ENCODE peak calls at places on chromosomes 4 and X, in five cellular contexts. W is nephron progenitor cell, N is EH, R is body of pancreas, F is fibroblast of mammary gland. P is an unnamed sample.

GRCh38 chrX:151153086-151153485 is 23.3 kb upstream of the GPR50 start:
- DNase-seq in W (peak; percentile 39), N (peak; percentile 80), R (no peak), F (peak; percentile 42), P (peak; percentile 27)

GRCh38 chr4:8383451-8384160 is 56.9 kb downstream of the ACOX3 start:
- DNase-seq in W (no peak), N (peak; percentile 39), R (no peak), F (peak; percentile 36), P (no peak)

GRCh38 chr4:122118243-122118642 is 33.9 kb upstream of the BLTP1 start:
- DNase-seq in W (no peak), N (no peak), R (no peak), F (no peak), P (no peak)

GRCh38 chr4:143344774-143345173 is 8.1 kb downstream of the GAB1 start:
- DNase-seq in W (no peak), N (no peak), R (no peak), F (no peak), P (no peak)

GRCh38 chr4:7295917-7296660 is 103.8 kb downstream of the SORCS2 start:
- DNase-seq in W (no peak), N (peak; percentile 39), R (no peak), F (peak; percentile 37), P (peak; percentile 36)

GRCh38 chr4:108029321-108029720 is 39.6 kb downstream of the HADH start:
- DNase-seq in W (no peak), N (no peak), R (no peak), F (no peak), P (no peak)

GRCh38 chr4:8723222-8723980 is 130.8 kb downstream of the CPZ start:
- DNase-seq in W (no peak), N (no peak), R (peak; percentile 8), F (no peak), P (no peak)

GRCh38 chr4:71687057-71687456 is 96.8 kb downstream of the GC start:
- DNase-seq in W (no peak), N (no peak), R (no peak), F (no peak), P (no peak)

GRCh38 chr4:86034616-86035015 is 325.2 kb downstream of the MAPK10 start:
- DNase-seq in W (no peak), N (no peak), R (no peak), F (no peak), P (no peak)

GRCh38 chrX:100928660-100929613 is at the start of gene XKRX:
- DNase-seq in W (peak; percentile 69), N (peak; percentile 21), R (peak; percentile 32), F (peak; percentile 11), P (peak; percentile 81)

GRCh38 chrX:111445485-111445884 is 33.5 kb upstream of the DCX start:
- DNase-seq in W (peak; percentile 21), N (peak; percentile 22), R (no peak), F (peak; percentile 62), P (peak; percentile 76)

GRCh38 chr4:101175896-101176676 is 171.2 kb downstream of the PPP3CA start:
- DNase-seq in W (no peak), N (no peak), R (peak; percentile 11), F (no peak), P (no peak)

GRCh38 chr4:5783486-5783885 is 72.5 kb downstream of the EVC start:
- DNase-seq in W (no peak), N (no peak), R (no peak), F (no peak), P (no peak)

GRCh38 chrX:136268051-136269048 is 17.1 kb upstream of the MAP7D3 start:
- DNase-seq in W (peak; percentile 35), N (peak; percentile 54), R (peak; percentile 45), F (peak; percentile 54), P (peak; percentile 70)

GRCh38 chrX:155888139-155888538 is 7.0 kb downstream of the VAMP7 start:
- DNase-seq in W (no peak), N (peak; percentile 80), R (no peak), F (peak; percentile 70), P (no peak)

GRCh38 chrX:22603060-22603459 is 330.3 kb downstream of the CBLL2 start:
- DNase-seq in W (no peak), N (no peak), R (peak; percentile 69), F (no peak), P (no peak)

GRCh38 chr4:73409012-73409862 is 5.2 kb downstream of the ALB start:
- DNase-seq in W (no peak), N (no peak), R (no peak), F (no peak), P (no peak)

P was measured in HAP-1.